ENCODE peak calls at places on chromosomes 2 and 18, in five cellular contexts. G, V, A, C and W are unnamed samples.

GRCh38 chr2:167783266-167784070 is 463.9 kb downstream of the STK39 start:
- DNase-seq in G (no peak), V (no peak), A (no peak), C (no peak), W (no peak)

GRCh38 chr2:201642579-201643215 is 606 bp downstream of the TMEM237 start:
- DNase-seq in G (peak; percentile 94), V (peak; percentile 83), A (peak; percentile 87), C (peak; percentile 78), W (peak; percentile 39)

GRCh38 chr2:85709385-85709784 is 15.2 kb downstream of the GNLY start:
- DNase-seq in G (no peak), V (no peak), A (no peak), C (peak; percentile 59), W (no peak)

GRCh38 chr2:168033966-168034365 is 213.4 kb downstream of the STK39 start:
- DNase-seq in G (no peak), V (no peak), A (no peak), C (no peak), W (no peak)

GRCh38 chr2:160635488-160635887 is 141.9 kb upstream of the RBMS1 start:
- DNase-seq in G (peak; percentile 38), V (no peak), A (no peak), C (no peak), W (peak; percentile 26)

GRCh38 chr2:222364280-222364895 is 60.0 kb upstream of the SGPP2 start:
- DNase-seq in G (no peak), V (no peak), A (no peak), C (no peak), W (no peak)

GRCh38 chr2:197863744-197864143 is 59.4 kb downstream of the PLCL1 start:
- DNase-seq in G (no peak), V (no peak), A (no peak), C (no peak), W (no peak)

GRCh38 chr2:14348247-14348646 is 284.3 kb upstream of the LRATD1 start:
- DNase-seq in G (no peak), V (no peak), A (no peak), C (no peak), W (no peak)

GRCh38 chr2:241636182-241636982 is 576 bp downstream of the THAP4 start:
- DNase-seq in G (peak; percentile 81), V (peak; percentile 69), A (no peak), C (no peak), W (no peak)

GRCh38 chr18:26813043-26813442 is 52.5 kb downstream of the AQP4 start:
- DNase-seq in G (peak; percentile 84), V (peak; percentile 21), A (no peak), C (no peak), W (no peak)

GRCh38 chr2:172311921-172312345 is 115.5 kb upstream of the ITGA6 start:
- DNase-seq in G (no peak), V (peak; percentile 65), A (peak; percentile 24), C (peak; percentile 58), W (no peak)

GRCh38 chr2:180933332-180933731 is 47.1 kb upstream of the UBE2E3 start:
- DNase-seq in G (no peak), V (no peak), A (no peak), C (no peak), W (no peak)

GRCh38 chr2:179592167-179592936 is 269.1 kb downstream of the ZNF385B start:
- DNase-seq in G (no peak), V (no peak), A (no peak), C (no peak), W (no peak)

GRCh38 chr2:189982777-189983394 is 79.6 kb downstream of the MSTN start:
- DNase-seq in G (peak; percentile 64), V (no peak), A (no peak), C (no peak), W (no peak)

GRCh38 chr18:78819926-78820834 is 159.4 kb upstream of the SALL3 start:
- DNase-seq in G (peak; percentile 29), V (no peak), A (no peak), C (no peak), W (no peak)

GRCh38 chr18:75164479-75164878 is 44.5 kb downstream of the PTGR3 start:
- DNase-seq in G (peak; percentile 16), V (no peak), A (no peak), C (no peak), W (no peak)

GRCh38 chr2:136171223-136171622 is 53.3 kb upstream of the CXCR4 start:
- DNase-seq in G (no peak), V (no peak), A (no peak), C (no peak), W (no peak)

GRCh38 chr2:212424090-212424489 is 114.5 kb downstream of the ERBB4 start:
- DNase-seq in G (no peak), V (no peak), A (no peak), C (no peak), W (no peak)

GRCh38 chr2:98806266-98806697 is 75.3 kb upstream of the MGAT4A start:
- DNase-seq in G (no peak), V (peak; percentile 93), A (peak; percentile 79), C (no peak), W (peak; percentile 53)

GRCh38 chr18:5309888-5310470 is 14.5 kb upstream of the ZBTB14 start:
- DNase-seq in G (no peak), V (peak; percentile 23), A (no peak), C (no peak), W (no peak)

GRCh38 chr2:237177052-237177451 is 91.4 kb downstream of the COPS8 start:
- DNase-seq in G (no peak), V (no peak), A (no peak), C (no peak), W (no peak)

GRCh38 chr2:177254433-177255226 is 9.9 kb downstream of the NFE2L2 start:
- DNase-seq in G (peak; percentile 94), V (peak; percentile 65), A (no peak), C (no peak), W (no peak)

DNA sequence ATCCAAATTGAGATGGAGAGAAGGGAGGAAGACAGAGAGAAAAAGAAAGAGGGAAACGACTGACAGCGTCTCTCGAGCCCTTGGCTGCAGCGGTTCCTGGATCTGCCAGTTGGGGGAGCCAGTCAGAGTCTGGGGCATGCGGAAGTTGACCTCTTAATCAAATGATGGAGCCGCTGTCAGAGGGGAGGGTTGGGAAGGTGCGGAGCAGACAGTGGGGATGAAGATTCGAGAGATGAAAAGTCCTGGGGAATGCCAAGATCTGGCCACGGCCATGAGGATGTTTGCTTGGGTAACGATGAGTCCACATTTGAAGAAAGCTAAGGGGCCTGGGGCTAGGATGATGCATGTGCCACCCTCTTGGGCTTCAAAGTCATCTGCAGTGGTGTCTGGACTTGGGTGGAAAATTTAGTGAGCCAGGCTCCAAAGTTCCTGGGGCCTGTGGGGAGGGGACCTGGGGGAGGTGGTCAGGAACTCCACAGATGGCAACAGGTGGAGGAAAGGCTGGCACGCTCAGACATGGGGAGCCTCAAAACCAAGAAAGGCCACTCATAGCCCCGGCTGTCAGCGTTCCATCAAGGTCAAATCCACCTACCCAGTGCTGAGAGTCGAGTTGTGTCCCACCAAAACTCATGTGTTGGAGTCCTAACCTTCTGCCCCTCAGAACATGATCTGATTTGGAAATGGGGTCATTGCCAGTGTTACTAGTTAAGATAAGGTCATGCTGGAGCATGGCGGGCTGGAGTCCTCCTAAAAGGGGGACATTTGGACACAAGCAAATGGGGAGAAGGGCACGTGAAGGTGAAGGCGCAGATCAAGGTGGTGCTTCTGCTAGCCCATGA is 200.1 kb downstream of the NDUFA10 start:
- DNase-seq in G (peak; percentile 83), V (no peak), A (no peak), C (peak; percentile 49), W (no peak)
- TF ChIP-seq CTCF in G (no peak), V (no peak), A (no peak), C (no peak), W (no peak)

GRCh38 chr2:207897541-207898353 is 127.6 kb downstream of the PLEKHM3 start:
- DNase-seq in G (no peak), V (no peak), A (no peak), C (no peak), W (no peak)

GRCh38 chr2:207895236-207895860 is 125.6 kb upstream of the FZD5 start:
- DNase-seq in G (no peak), V (no peak), A (no peak), C (no peak), W (no peak)

GRCh38 chr2:207896525-207897295 is 127.0 kb upstream of the FZD5 start:
- DNase-seq in G (peak; percentile 85), V (no peak), A (no peak), C (no peak), W (no peak)

GRCh38 chr2:207901401-207901800 is 123.9 kb downstream of the PLEKHM3 start:
- DNase-seq in G (no peak), V (no peak), A (no peak), C (no peak), W (no peak)

DNA sequence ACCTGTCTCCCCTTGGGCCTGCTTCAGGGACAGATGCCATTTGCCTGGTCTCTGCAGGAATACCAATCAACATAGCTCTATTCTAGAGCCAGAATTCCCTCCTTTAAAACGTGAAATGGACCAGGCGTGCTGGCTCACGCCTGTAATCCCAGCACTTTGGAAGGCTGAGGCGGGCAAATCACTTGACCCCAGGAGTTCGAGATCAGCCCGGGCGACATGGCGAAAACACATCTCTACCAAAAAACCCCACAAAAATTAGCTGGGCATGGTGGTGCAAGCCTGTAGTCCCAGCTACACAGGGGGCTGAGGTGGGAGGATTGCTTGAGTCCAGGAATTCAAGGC is 127.0 kb downstream of the PLEKHM3 start:
- DNase-seq in G (no peak), V (no peak), A (no peak), C (no peak), W (no peak)
- H3K4me1 ChIP-seq in G (peaks cover 30% of the 10 kb centered on the region), V (peaks cover 22% of the 10 kb centered on the region), A (no peaks in the 10 kb centered on the region), C (peaks cover 8% of the 10 kb centered on the region), W (no peaks in the 10 kb centered on the region)

GRCh38 chr2:184369307-184369706 is 229.0 kb upstream of the ZNF804A start:
- DNase-seq in G (no peak), V (no peak), A (no peak), C (no peak), W (no peak)
- TF ChIP-seq CTCF in G (no peak), V (no peak), A (no peak), C (no peak), W (no peak)

GRCh38 chr2:65415091-65415490 is 17.3 kb downstream of the SPRED2 start:
- DNase-seq in G (no peak), V (no peak), A (no peak), C (no peak), W (no peak)

GRCh38 chr2:65409045-65409444 is 23.4 kb downstream of the SPRED2 start:
- DNase-seq in G (no peak), V (no peak), A (no peak), C (no peak), W (no peak)

GRCh38 chr2:65413106-65413505 is 19.3 kb downstream of the SPRED2 start:
- DNase-seq in G (no peak), V (no peak), A (no peak), C (no peak), W (no peak)

GRCh38 chr2:65413610-65414009 is 18.8 kb downstream of the SPRED2 start:
- DNase-seq in G (no peak), V (no peak), A (no peak), C (no peak), W (no peak)

DNA sequence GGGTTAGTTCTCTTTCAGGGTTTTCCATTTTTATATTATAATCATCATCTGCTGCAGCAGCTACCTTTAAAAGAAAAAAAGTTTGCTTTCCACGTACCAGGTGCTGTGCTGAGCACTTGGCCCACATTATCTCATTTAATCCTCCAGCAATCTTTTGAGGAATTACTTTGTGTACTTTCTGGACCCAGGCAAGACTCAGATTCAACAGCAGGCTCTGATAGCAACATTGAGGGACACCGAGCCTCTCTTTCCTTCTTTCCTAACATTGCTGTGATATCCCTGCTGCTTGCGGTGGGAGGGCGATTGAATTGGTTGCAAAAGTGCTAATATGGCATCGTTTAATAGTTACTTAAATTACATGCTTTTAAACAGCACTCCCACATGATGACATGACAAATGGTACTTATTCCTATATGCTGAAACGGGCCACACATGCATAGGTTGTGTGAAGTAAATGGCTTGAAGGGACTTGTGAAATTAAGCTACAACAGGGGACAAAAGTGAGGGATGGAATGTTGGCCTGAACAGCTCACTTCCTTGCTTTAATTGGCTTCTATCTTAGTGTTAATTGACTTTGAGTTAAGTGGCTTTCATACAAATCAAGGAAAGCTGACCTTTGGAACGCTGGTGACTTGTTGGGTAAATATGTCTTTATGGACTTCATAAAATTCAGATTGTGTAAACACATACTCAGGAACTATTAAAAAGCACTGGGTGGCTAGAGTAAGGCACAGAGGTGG is 21.2 kb downstream of the SPRED2 start:
- DNase-seq in G (no peak), V (no peak), A (no peak), C (no peak), W (no peak)
- H3K4me1 ChIP-seq in G (peaks cover 29% of the 10 kb centered on the region), V (peaks cover 58% of the 10 kb centered on the region), A (no peaks in the 10 kb centered on the region), C (peaks cover 28% of the 10 kb centered on the region), W (peaks cover 7% of the 10 kb centered on the region)